ENCODE peak calls at places on chromosomes 11 and 22, in four cellular contexts. W is A549, C is colonic mucosa, N is GM23248. T is an unnamed sample.

GRCh38 chr22:24482586-24482985 is 12.5 kb upstream of the UPB1 start:
- DNase-seq in W (no peak), C (no peak), N (peak), T (peak)

GRCh38 chr11:60169264-60169915 is 13.5 kb downstream of the MS4A6A start:
- DNase-seq in W (peak), C (no peak), N (peak), T (peak)

GRCh38 chr11:84384637-84385227 is 1098.6 kb upstream of the CCDC90B start:
- DNase-seq in W (peak), C (peak), N (peak), T (no peak)

GRCh38 chr22:48892571-48893287 is 934.9 kb downstream of the BRD1 start:
- DNase-seq in W (no peak), C (no peak), N (no peak), T (no peak)

GRCh38 chr11:95499516-95500135 is 268.6 kb upstream of the SESN3 start:
- DNase-seq in W (no peak), C (no peak), N (peak), T (no peak)

GRCh38 chr11:59173964-59174663 is 2.2 kb downstream of the DTX4 start:
- DNase-seq in W (no peak), C (peak), N (peak), T (no peak)

GRCh38 chr11:95863486-95864140 is 60.3 kb downstream of the MTMR2 start:
- DNase-seq in W (no peak), C (no peak), N (peak), T (no peak)

GRCh38 chr11:79287952-79288351 is 152.9 kb downstream of the TENM4 start:
- DNase-seq in W (no peak), C (no peak), N (no peak), T (no peak)

GRCh38 chr11:118304809-118305248 is 299 bp downstream of the CD3E start:
- DNase-seq in W (no peak), C (no peak), N (no peak), T (no peak)
- H3K4me3 ChIP-seq in W (no peak), C (no peak), N (no peak), T (no peak)

DNA sequence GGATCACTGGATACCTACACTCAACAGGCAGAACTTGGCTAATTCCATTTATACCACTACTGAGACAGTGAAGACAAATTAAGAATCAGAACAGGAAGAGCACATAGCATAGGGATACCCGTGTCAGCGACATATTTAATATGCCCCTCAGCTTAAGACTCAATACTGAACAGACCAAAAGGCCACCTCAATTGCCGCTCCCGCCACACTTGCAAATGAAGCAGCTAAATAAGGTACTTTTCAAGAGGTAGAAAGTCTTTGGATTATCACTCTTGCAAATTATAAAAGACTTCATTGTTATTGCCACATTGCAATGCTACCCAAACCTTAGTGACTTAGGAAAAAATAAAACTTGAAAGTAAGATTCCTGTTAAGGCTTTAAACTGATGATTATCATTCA is 3.1 kb downstream of the DDX17 start:
- DNase-seq in W (no peak), C (no peak), N (no peak), T (no peak)
- H3K4me3 ChIP-seq in W (peak), C (no peak), N (peak), T (no peak)

GRCh38 chr11:97687106-97687505 is 1297.3 kb downstream of the JRKL start:
- DNase-seq in W (no peak), C (no peak), N (no peak), T (no peak)

DNA sequence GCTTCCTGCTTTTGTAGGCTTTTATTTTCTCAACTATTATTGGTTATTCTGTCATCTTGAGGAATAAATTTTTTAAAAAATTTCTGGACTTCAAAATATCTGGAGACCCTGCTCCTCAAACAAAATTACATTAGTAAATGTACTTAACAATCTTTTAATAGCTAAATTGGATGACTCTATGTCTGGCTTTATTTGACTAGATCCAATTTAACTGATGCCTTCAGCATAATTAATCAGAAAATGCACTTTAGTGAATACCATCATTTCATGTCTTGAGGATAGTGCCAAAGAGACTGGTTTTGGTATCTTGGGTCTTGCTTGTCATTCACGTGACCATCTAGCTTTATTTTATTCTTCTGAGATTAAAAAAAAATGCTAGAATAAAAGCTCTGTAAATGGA is 1301.2 kb downstream of the JRKL start:
- DNase-seq in W (no peak), C (no peak), N (no peak), T (no peak)
- H3K4me3 ChIP-seq in W (no peak), C (no peak), N (no peak), T (no peak)

GRCh38 chr11:34330653-34331052 is 27.2 kb downstream of the ABTB2 start:
- DNase-seq in W (no peak), C (no peak), N (no peak), T (no peak)
- H3K4me3 ChIP-seq in W (no peak), C (no peak), N (no peak), T (no peak)

GRCh38 chr22:46159777-46160176 is 9.5 kb downstream of the PPARA start:
- DNase-seq in W (no peak), C (no peak), N (no peak), T (no peak)

GRCh38 chr22:46159212-46159611 is 8.9 kb downstream of the PPARA start:
- DNase-seq in W (no peak), C (no peak), N (no peak), T (no peak)

GRCh38 chr22:46153930-46154329 is 3.6 kb downstream of the PPARA start:
- DNase-seq in W (no peak), C (no peak), N (no peak), T (no peak)

GRCh38 chr22:46150615-46151423 is 493 bp downstream of the PPARA start:
- DNase-seq in W (peak), C (peak), N (peak), T (no peak)

DNA sequence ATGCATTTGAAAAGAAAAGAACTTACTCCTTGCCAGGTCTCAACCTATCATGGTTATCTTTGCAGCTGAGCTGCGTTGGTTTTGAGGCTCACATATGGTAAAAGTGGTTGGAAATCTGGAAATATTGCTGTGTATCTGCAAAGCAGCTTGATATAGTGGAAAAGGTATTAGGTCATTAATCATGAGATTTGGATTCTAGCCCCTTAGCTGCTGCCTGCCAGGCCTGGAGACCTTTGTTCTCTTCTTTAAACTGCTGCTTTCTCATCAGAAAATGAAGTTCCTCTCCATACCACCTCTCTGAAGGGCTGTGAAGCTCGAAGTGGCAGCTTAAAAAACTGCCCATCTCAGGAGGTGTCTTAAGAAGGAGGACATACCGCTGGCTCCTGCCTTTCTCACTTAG is 5.7 kb downstream of the PPARA start:
- DNase-seq in W (no peak), C (no peak), N (no peak), T (no peak)
- H3K4me3 ChIP-seq in W (no peak), C (no peak), N (no peak), T (no peak)

GRCh38 chr11:31995525-31996123 is 95.2 kb upstream of the RCN1 start:
- DNase-seq in W (no peak), C (no peak), N (peak), T (no peak)
- H3K4me3 ChIP-seq in W (no peak), C (no peak), N (peak), T (no peak)

GRCh38 chr11:57321996-57322880 is 2.5 kb downstream of the TNKS1BP1 start:
- DNase-seq in W (peak), C (peak), N (peak), T (no peak)
- H3K4me3 ChIP-seq in W (peak), C (peak), N (peak), T (no peak)

DNA sequence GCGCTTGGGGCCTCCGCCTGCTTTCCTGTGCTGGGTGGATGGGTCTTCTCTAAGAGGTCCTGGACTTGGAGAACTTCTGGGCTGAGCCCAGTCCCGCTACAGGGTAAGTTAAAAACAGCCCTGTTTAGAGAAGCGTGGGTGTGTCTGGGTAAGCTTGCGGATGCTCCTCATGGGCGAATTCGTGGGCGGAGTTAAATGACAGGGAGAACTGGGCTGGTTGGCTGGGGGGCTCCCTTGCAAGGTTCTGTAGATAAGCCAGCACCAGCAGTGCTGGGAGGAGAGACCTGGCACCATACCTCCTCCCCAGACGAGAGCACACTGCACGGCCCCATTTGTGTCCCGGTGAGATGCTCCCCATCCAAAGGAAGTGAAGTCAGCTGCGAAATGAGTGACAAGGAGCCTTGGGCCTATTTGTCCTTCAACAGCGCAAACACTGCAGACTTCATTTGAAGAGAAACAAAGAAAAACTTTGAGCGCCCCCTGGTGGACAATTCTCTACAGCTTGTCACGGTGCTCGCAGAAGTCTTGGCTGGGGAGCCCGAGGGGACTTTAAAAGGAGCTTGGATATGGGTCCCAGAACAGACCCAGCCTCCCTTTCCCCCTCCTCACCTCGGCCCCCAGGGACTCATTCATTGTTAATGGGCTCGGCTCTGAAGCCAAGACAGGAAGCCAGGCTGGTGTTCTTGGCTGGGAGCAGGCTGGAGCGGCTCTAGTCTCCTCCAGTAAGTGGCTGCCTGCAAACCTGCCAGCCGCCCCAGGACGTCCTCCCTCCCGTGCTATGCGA is 39.5 kb downstream of the TP53I11 start:
- DNase-seq in W (peak), C (peak), N (peak), T (no peak)
- H3K4me3 ChIP-seq in W (no peak), C (no peak), N (no peak), T (no peak)

GRCh38 chr11:102402556-102402955 is 50.0 kb downstream of the TMEM123 start:
- DNase-seq in W (no peak), C (no peak), N (no peak), T (no peak)
- H3K4me3 ChIP-seq in W (no peak), C (no peak), N (no peak), T (no peak)

DNA sequence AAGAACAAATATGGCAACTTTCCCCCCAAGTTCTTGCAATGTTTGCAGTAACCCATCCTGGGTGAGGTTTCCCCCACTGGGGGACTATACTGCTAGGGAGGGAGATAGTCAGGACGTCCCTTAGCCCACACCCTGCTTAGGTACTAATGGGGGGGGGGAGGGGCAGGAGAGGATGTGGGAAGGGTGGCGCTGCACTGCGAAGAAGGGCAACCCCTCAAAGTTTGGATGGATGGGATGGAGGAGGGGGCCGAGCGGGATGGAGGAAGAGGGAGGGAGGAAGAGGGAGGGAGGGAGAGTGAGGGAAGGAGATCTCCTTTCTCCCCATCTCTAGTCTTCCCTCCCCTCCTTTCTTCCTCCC is 100.6 kb upstream of the HSD17B12 start:
- DNase-seq in W (no peak), C (no peak), N (no peak), T (no peak)
- H3K4me3 ChIP-seq in W (peak), C (no peak), N (peak), T (peak)